ENCODE peak calls at places on chromosomes 5 and 9, in ten cellular contexts. One of them, this sample, is unnamed.

GRCh38 chr5:126640867-126641266 is 40.1 kb downstream of the PHAX start:
- DNase-seq in AG04449: no peak
- DNase-seq in AG04450: no peak
- DNase-seq in pancreas: no peak
- DNase-seq in fibroblast of lung: no peak
- DNase-seq in HFF-Myc: no peak
- DNase-seq in cardiac muscle cell: no peak
- DNase-seq in PC-9: no peak
- DNase-seq in foreskin fibroblast: no peak
- DNase-seq in RWPE2: no peak
- DNase-seq in this sample: no peak

GRCh38 chr5:32342656-32343055 is 29.9 kb upstream of the MTMR12 start:
- DNase-seq in AG04449: no peak
- DNase-seq in AG04450: no peak
- DNase-seq in pancreas: no peak
- DNase-seq in fibroblast of lung: no peak
- DNase-seq in HFF-Myc: no peak
- DNase-seq in cardiac muscle cell: no peak
- DNase-seq in PC-9: no peak
- DNase-seq in foreskin fibroblast: no peak
- DNase-seq in RWPE2: no peak
- DNase-seq in this sample: no peak

GRCh38 chr5:1014781-1015221 is 6.2 kb downstream of the NKD2 start:
- DNase-seq in AG04449: no peak
- DNase-seq in AG04450: no peak
- DNase-seq in pancreas: no peak
- DNase-seq in fibroblast of lung: no peak
- DNase-seq in HFF-Myc: no peak
- DNase-seq in cardiac muscle cell: no peak
- DNase-seq in PC-9: no peak
- DNase-seq in foreskin fibroblast: no peak
- DNase-seq in RWPE2: no peak
- DNase-seq in this sample: no peak

GRCh38 chr5:139164020-139164419 is 34.1 kb downstream of the SIL1 start:
- DNase-seq in AG04449: no peak
- DNase-seq in AG04450: no peak
- DNase-seq in pancreas: no peak
- DNase-seq in fibroblast of lung: no peak
- DNase-seq in HFF-Myc: no peak
- DNase-seq in cardiac muscle cell: no peak
- DNase-seq in PC-9: no peak
- DNase-seq in foreskin fibroblast: no peak
- DNase-seq in RWPE2: no peak
- DNase-seq in this sample: peak

GRCh38 chr5:14112998-14113652 is 30.0 kb upstream of the TRIO start:
- DNase-seq in AG04449: no peak
- DNase-seq in AG04450: no peak
- DNase-seq in pancreas: no peak
- DNase-seq in fibroblast of lung: no peak
- DNase-seq in HFF-Myc: no peak
- DNase-seq in cardiac muscle cell: no peak
- DNase-seq in PC-9: no peak
- DNase-seq in foreskin fibroblast: no peak
- DNase-seq in RWPE2: no peak
- DNase-seq in this sample: no peak

GRCh38 chr5:140148508-140148907 is 22.8 kb downstream of the IGIP start:
- DNase-seq in AG04449: no peak
- DNase-seq in AG04450: no peak
- DNase-seq in pancreas: no peak
- DNase-seq in fibroblast of lung: no peak
- DNase-seq in HFF-Myc: no peak
- DNase-seq in cardiac muscle cell: peak
- DNase-seq in PC-9: no peak
- DNase-seq in foreskin fibroblast: no peak
- DNase-seq in RWPE2: no peak
- DNase-seq in this sample: no peak

GRCh38 chr9:129620669-129621295 is at the start of gene C9orf50:
- DNase-seq in AG04449: no peak
- DNase-seq in AG04450: no peak
- DNase-seq in pancreas: no peak
- DNase-seq in fibroblast of lung: no peak
- DNase-seq in HFF-Myc: no peak
- DNase-seq in cardiac muscle cell: no peak
- DNase-seq in PC-9: no peak
- DNase-seq in foreskin fibroblast: no peak
- DNase-seq in RWPE2: no peak
- DNase-seq in this sample: no peak

GRCh38 chr5:76391014-76391413 is 12.1 kb upstream of the IQGAP2 start:
- DNase-seq in AG04449: no peak
- DNase-seq in AG04450: no peak
- DNase-seq in pancreas: no peak
- DNase-seq in fibroblast of lung: no peak
- DNase-seq in HFF-Myc: no peak
- DNase-seq in cardiac muscle cell: no peak
- DNase-seq in PC-9: no peak
- DNase-seq in foreskin fibroblast: no peak
- DNase-seq in RWPE2: no peak
- DNase-seq in this sample: no peak

GRCh38 chr9:121294181-121294743 is 26.3 kb downstream of the GSN start:
- DNase-seq in AG04449: no peak
- DNase-seq in AG04450: no peak
- DNase-seq in pancreas: no peak
- DNase-seq in fibroblast of lung: no peak
- DNase-seq in HFF-Myc: no peak
- DNase-seq in cardiac muscle cell: no peak
- DNase-seq in PC-9: no peak
- DNase-seq in foreskin fibroblast: no peak
- DNase-seq in RWPE2: no peak
- DNase-seq in this sample: peak
- H3K4me3 ChIP-seq in AG04449: no peak
- H3K4me3 ChIP-seq in AG04450: no peak
- H3K4me3 ChIP-seq in pancreas: no peak
- H3K4me3 ChIP-seq in fibroblast of lung: no peak
- H3K4me3 ChIP-seq in HFF-Myc: no peak
- H3K4me3 ChIP-seq in cardiac muscle cell: no peak
- H3K4me3 ChIP-seq in PC-9: no peak
- H3K4me3 ChIP-seq in foreskin fibroblast: no peak
- H3K4me3 ChIP-seq in RWPE2: no peak
- H3K4me3 ChIP-seq in this sample: no peak

GRCh38 chr9:133275105-133276000 is at the start of gene ABO:
- DNase-seq in AG04449: no peak
- DNase-seq in AG04450: no peak
- DNase-seq in pancreas: peak
- DNase-seq in fibroblast of lung: no peak
- DNase-seq in HFF-Myc: no peak
- DNase-seq in cardiac muscle cell: peak
- DNase-seq in PC-9: no peak
- DNase-seq in foreskin fibroblast: no peak
- DNase-seq in RWPE2: no peak
- DNase-seq in this sample: no peak
- TF ChIP-seq CTCF in AG04449: no peak
- TF ChIP-seq CTCF in AG04450: no peak
- TF ChIP-seq CTCF in pancreas: no peak
- TF ChIP-seq CTCF in fibroblast of lung: no peak
- TF ChIP-seq CTCF in HFF-Myc: no peak
- TF ChIP-seq CTCF in cardiac muscle cell: no peak
- TF ChIP-seq CTCF in PC-9: no peak
- TF ChIP-seq CTCF in foreskin fibroblast: no peak
- TF ChIP-seq CTCF in RWPE2: no peak
- TF ChIP-seq CTCF in this sample: no peak

GRCh38 chr9:104915739-104916138 is 12.2 kb downstream of the ABCA1 start:
- DNase-seq in AG04449: no peak
- DNase-seq in AG04450: no peak
- DNase-seq in pancreas: no peak
- DNase-seq in fibroblast of lung: no peak
- DNase-seq in HFF-Myc: no peak
- DNase-seq in cardiac muscle cell: no peak
- DNase-seq in PC-9: no peak
- DNase-seq in foreskin fibroblast: no peak
- DNase-seq in RWPE2: no peak
- DNase-seq in this sample: no peak

GRCh38 chr9:104912606-104913005 is 15.3 kb downstream of the ABCA1 start:
- DNase-seq in AG04449: no peak
- DNase-seq in AG04450: no peak
- DNase-seq in pancreas: no peak
- DNase-seq in fibroblast of lung: no peak
- DNase-seq in HFF-Myc: no peak
- DNase-seq in cardiac muscle cell: no peak
- DNase-seq in PC-9: no peak
- DNase-seq in foreskin fibroblast: no peak
- DNase-seq in RWPE2: no peak
- DNase-seq in this sample: no peak

GRCh38 chr9:104911029-104911607 is 16.8 kb downstream of the ABCA1 start:
- DNase-seq in AG04449: no peak
- DNase-seq in AG04450: no peak
- DNase-seq in pancreas: no peak
- DNase-seq in fibroblast of lung: peak
- DNase-seq in HFF-Myc: no peak
- DNase-seq in cardiac muscle cell: no peak
- DNase-seq in PC-9: no peak
- DNase-seq in foreskin fibroblast: peak
- DNase-seq in RWPE2: no peak
- DNase-seq in this sample: peak

GRCh38 chr9:104915049-104915448 is 12.9 kb downstream of the ABCA1 start:
- DNase-seq in AG04449: no peak
- DNase-seq in AG04450: no peak
- DNase-seq in pancreas: no peak
- DNase-seq in fibroblast of lung: no peak
- DNase-seq in HFF-Myc: no peak
- DNase-seq in cardiac muscle cell: no peak
- DNase-seq in PC-9: no peak
- DNase-seq in foreskin fibroblast: no peak
- DNase-seq in RWPE2: no peak
- DNase-seq in this sample: no peak

DNA sequence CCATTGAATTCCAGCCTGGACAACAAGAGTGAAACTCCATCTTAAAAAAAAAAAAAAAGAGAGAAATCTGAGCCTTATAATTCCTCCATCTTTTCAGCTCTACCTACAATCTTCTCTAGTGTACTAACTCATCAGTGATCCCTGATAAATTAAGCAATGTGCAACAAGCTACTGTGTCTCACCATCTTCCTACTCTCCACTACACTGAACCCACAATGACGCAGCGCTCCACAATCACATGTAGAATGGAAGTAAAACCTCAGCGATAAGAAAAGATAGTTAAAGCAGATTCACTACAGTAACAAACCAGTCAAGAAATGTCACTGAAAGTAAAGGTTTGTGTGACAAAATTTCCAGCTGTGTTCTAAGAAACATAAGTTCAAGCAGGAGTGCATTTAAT is 13.5 kb downstream of the ABCA1 start:
- DNase-seq in AG04449: no peak
- DNase-seq in AG04450: no peak
- DNase-seq in pancreas: no peak
- DNase-seq in fibroblast of lung: no peak
- DNase-seq in HFF-Myc: no peak
- DNase-seq in cardiac muscle cell: no peak
- DNase-seq in PC-9: no peak
- DNase-seq in foreskin fibroblast: no peak
- DNase-seq in RWPE2: no peak
- DNase-seq in this sample: no peak
- H3K4me3 ChIP-seq in AG04449: no peak
- H3K4me3 ChIP-seq in AG04450: no peak
- H3K4me3 ChIP-seq in pancreas: no peak
- H3K4me3 ChIP-seq in fibroblast of lung: no peak
- H3K4me3 ChIP-seq in HFF-Myc: no peak
- H3K4me3 ChIP-seq in cardiac muscle cell: no peak
- H3K4me3 ChIP-seq in PC-9: no peak
- H3K4me3 ChIP-seq in foreskin fibroblast: no peak
- H3K4me3 ChIP-seq in RWPE2: no peak
- H3K4me3 ChIP-seq in this sample: no peak

GRCh38 chr9:35814841-35815543 is at the start of gene HINT2:
- DNase-seq in AG04449: peak
- DNase-seq in AG04450: peak
- DNase-seq in pancreas: peak
- DNase-seq in fibroblast of lung: peak
- DNase-seq in HFF-Myc: peak
- DNase-seq in cardiac muscle cell: peak
- DNase-seq in PC-9: peak
- DNase-seq in foreskin fibroblast: peak
- DNase-seq in RWPE2: peak
- DNase-seq in this sample: peak

GRCh38 chr9:35813434-35814105 is 1.3 kb downstream of the HINT2 start:
- DNase-seq in AG04449: no peak
- DNase-seq in AG04450: no peak
- DNase-seq in pancreas: no peak
- DNase-seq in fibroblast of lung: peak
- DNase-seq in HFF-Myc: no peak
- DNase-seq in cardiac muscle cell: no peak
- DNase-seq in PC-9: no peak
- DNase-seq in foreskin fibroblast: no peak
- DNase-seq in RWPE2: no peak
- DNase-seq in this sample: peak

GRCh38 chr9:35812025-35812602 is at the start of gene SPAG8:
- DNase-seq in AG04449: no peak
- DNase-seq in AG04450: peak
- DNase-seq in pancreas: peak
- DNase-seq in fibroblast of lung: peak
- DNase-seq in HFF-Myc: peak
- DNase-seq in cardiac muscle cell: peak
- DNase-seq in PC-9: peak
- DNase-seq in foreskin fibroblast: peak
- DNase-seq in RWPE2: peak
- DNase-seq in this sample: peak

GRCh38 chr9:35816708-35817107 is 1.9 kb upstream of the HINT2 start:
- DNase-seq in AG04449: no peak
- DNase-seq in AG04450: no peak
- DNase-seq in pancreas: no peak
- DNase-seq in fibroblast of lung: no peak
- DNase-seq in HFF-Myc: no peak
- DNase-seq in cardiac muscle cell: no peak
- DNase-seq in PC-9: no peak
- DNase-seq in foreskin fibroblast: no peak
- DNase-seq in RWPE2: no peak
- DNase-seq in this sample: no peak

DNA sequence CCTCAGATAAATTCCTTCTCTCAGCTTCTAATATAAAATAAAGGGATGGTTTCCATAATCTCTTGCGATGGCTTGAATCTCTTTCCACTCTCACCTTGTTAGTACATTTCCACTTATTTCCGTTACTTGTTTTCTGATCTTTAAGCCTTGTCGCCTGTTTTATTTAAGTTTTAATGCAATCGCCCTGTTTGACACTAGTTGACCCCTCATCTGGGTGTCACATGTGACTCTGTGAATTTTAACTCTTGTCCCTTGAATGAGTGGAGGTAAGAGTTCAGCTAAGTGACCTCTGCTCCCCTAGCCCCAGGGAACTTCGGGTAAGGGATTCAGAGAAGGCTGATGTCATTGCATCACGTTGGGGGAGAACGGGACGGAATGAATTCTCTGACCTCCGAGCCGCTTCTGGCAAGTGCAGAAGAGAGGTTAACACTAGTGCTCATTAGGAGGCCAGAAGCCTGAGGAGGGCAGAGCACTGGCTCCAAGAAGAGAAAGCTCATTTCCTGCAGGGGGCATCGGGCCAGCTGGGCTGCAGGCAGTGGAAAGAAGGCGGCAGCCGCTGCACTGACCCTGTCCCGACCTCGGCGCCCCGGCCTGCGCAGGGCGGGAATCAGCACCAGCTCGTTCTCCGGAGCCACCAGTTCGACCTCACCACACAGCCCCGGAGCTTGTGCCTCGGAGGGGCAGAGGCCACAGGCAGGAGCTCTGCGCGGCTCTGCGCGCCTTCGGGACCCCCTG is 569 bp downstream of the HINT2 start:
- DNase-seq in AG04449: no peak
- DNase-seq in AG04450: no peak
- DNase-seq in pancreas: peak
- DNase-seq in fibroblast of lung: peak
- DNase-seq in HFF-Myc: no peak
- DNase-seq in cardiac muscle cell: peak
- DNase-seq in PC-9: peak
- DNase-seq in foreskin fibroblast: peak
- DNase-seq in RWPE2: no peak
- DNase-seq in this sample: peak
- TF ChIP-seq CTCF in AG04449: peak
- TF ChIP-seq CTCF in AG04450: peak
- TF ChIP-seq CTCF in pancreas: no peak
- TF ChIP-seq CTCF in fibroblast of lung: no peak
- TF ChIP-seq CTCF in HFF-Myc: no peak
- TF ChIP-seq CTCF in cardiac muscle cell: peak
- TF ChIP-seq CTCF in PC-9: peak
- TF ChIP-seq CTCF in foreskin fibroblast: peak
- TF ChIP-seq CTCF in RWPE2: peak
- TF ChIP-seq CTCF in this sample: peak